ENCODE peak calls at places on chromosomes 6 and 20, in eight cellular contexts. K is sigmoid colon, O is stomach, S is upper lobe of left lung, N is prostate gland, I is mucosa of descending colon, P is heart left ventricle, U is fibroblast of lung. L is an unnamed sample. For H3K4me1, the result is how much of the 10 kb centered on the place peaks cover.

GRCh38 chr6:44219053-44219814 is 2.5 kb downstream of the MYMX start:
- DNase-seq in N (peak), U (peak), I (peak), O (peak), S (peak), P (peak), K (peak), L (peak)

GRCh38 chr6:113301651-113302050 is 555.5 kb upstream of the MARCKS start:
- DNase-seq in I (no peak), P (no peak), O (no peak), K (no peak), U (no peak), N (no peak), S (no peak), L (no peak)

GRCh38 chr6:168937061-168937460 is 316.6 kb downstream of the THBS2 start:
- DNase-seq in P (no peak), S (no peak), I (no peak), N (no peak), O (no peak), K (no peak), U (no peak), L (no peak)

GRCh38 chr6:157840776-157841175 is 17.7 kb downstream of the SNX9 start:
- DNase-seq in S (no peak), O (no peak), P (no peak), N (no peak), U (peak), I (no peak), K (no peak), L (no peak)

GRCh38 chr6:92380803-92381601 is 1038.4 kb downstream of the EPHA7 start:
- DNase-seq in S (no peak), U (no peak), N (no peak), P (no peak), K (no peak), I (no peak), O (no peak), L (no peak)

GRCh38 chr20:24132246-24132645 is 143.7 kb upstream of the GGTLC1 start:
- DNase-seq in O (no peak), I (no peak), N (no peak), K (peak), U (no peak), P (no peak), S (no peak), L (no peak)

GRCh38 chr6:167756594-167756993 is 70.1 kb upstream of the AFDN start:
- DNase-seq in O (no peak), U (no peak), N (no peak), S (no peak), K (no peak), I (no peak), P (no peak), L (no peak)

GRCh38 chr6:33690766-33691165 is 20.7 kb downstream of the UQCC2 start:
- DNase-seq in P (no peak), K (no peak), O (no peak), I (no peak), N (no peak), U (no peak), S (no peak), L (no peak)

GRCh38 chr6:108557494-108558371 is 3.0 kb upstream of the FOXO3 start:
- DNase-seq in I (peak), U (peak), N (peak), K (peak), P (peak), S (peak), O (peak), L (peak)

GRCh38 chr6:113654396-113654795 is 202.7 kb upstream of the MARCKS start:
- DNase-seq in N (peak), P (peak), S (peak), I (no peak), U (peak), O (peak), K (peak), L (no peak)

GRCh38 chr6:31246051-31246495 is 25.8 kb downstream of the HLA-C start:
- DNase-seq in N (no peak), K (no peak), S (no peak), O (no peak), P (no peak), I (no peak), U (peak), L (no peak)

GRCh38 chr20:32672315-32672981 is 1.3 kb downstream of the C20orf203 start:
- DNase-seq in N (no peak), O (no peak), S (no peak), U (no peak), P (no peak), I (no peak), K (no peak), L (no peak)

GRCh38 chr20:62550087-62550565 is 74.3 kb upstream of the GATA5 start:
- DNase-seq in K (peak), I (no peak), P (peak), N (no peak), O (no peak), S (no peak), U (no peak), L (no peak)

GRCh38 chr6:34890526-34890910 is 1.5 kb downstream of the ANKS1A start:
- DNase-seq in K (no peak), N (no peak), S (no peak), I (no peak), O (no peak), P (no peak), U (no peak), L (no peak)

GRCh38 chr6:148868314-148868713 is 121.5 kb downstream of the UST start:
- DNase-seq in N (no peak), I (no peak), O (no peak), P (no peak), S (no peak), K (no peak), U (peak), L (no peak)

GRCh38 chr6:37636112-37636511 is 61.6 kb downstream of the MDGA1 start:
- DNase-seq in P (no peak), S (no peak), U (no peak), N (no peak), O (no peak), I (no peak), K (no peak), L (no peak)

GRCh38 chr20:42701948-42702347 is 487.8 kb downstream of the PTPRT start:
- DNase-seq in O (no peak), P (no peak), I (no peak), K (no peak), N (no peak), S (no peak), U (no peak), L (no peak)

GRCh38 chr6:142926494-142927273 is 18.3 kb downstream of the HIVEP2 start:
- DNase-seq in P (peak), S (peak), O (peak), U (peak), K (peak), I (peak), N (peak), L (peak)

GRCh38 chr6:118890997-118891790 is 2.8 kb upstream of the ASF1A start:
- DNase-seq in O (no peak), I (no peak), N (no peak), S (no peak), P (no peak), K (no peak), U (no peak), L (no peak)

GRCh38 chr6:84872996-84873395 is 108.6 kb upstream of the TBX18 start:
- DNase-seq in K (no peak), S (no peak), P (no peak), U (no peak), I (no peak), O (no peak), N (no peak), L (no peak)

DNA sequence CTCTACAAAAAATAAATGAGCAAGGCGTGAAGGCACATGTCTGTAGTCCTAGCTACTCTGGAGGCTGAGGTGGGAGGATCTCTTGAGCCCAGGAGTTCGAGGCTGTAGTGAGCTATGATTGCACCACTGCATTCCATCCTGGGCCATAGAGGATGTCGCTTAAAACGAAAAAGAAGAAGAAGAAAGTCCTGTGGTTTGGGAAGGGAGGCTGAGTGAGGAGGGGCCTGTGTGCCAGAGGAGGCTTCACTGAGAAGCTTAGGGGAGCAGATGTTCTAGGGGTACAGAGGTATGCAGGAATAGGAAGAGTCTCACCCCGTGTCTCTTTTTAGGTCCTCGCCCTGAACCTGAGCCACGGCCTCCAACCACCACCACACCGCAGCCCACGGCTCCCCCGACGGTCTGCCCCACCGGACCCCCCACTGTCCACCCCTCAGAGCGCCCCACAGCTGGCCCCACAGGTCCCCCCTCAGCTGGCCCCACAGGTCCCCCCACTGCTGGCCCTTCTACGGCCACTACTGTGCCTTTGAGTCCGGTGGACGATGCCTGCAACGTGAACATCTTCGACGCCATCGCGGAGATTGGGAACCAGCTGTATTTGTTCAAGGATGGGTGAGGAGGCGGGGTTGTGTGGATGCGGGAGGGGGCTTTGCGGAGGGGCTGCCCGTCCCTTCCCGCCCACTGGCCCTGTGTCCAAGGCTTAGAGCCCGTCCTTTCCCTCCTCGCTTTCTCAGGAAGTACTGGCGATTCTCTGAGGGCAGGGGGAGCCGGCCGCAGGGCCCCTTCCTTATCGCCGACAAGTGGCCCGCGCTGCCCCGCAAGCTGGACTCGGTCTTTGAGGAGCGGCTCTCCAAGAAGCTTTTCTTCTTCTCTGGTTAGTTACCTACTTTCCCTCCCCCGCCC is 4.5 kb downstream of the MMP9 start:
- DNase-seq in K (no peak), U (no peak), P (no peak), I (no peak), S (no peak), O (no peak), N (no peak), L (no peak)
- H3K4me1 ChIP-seq in K (under half), U (under half), P (under half), I (under half), S (under half), O (under half), N (under half), L (under half)

DNA sequence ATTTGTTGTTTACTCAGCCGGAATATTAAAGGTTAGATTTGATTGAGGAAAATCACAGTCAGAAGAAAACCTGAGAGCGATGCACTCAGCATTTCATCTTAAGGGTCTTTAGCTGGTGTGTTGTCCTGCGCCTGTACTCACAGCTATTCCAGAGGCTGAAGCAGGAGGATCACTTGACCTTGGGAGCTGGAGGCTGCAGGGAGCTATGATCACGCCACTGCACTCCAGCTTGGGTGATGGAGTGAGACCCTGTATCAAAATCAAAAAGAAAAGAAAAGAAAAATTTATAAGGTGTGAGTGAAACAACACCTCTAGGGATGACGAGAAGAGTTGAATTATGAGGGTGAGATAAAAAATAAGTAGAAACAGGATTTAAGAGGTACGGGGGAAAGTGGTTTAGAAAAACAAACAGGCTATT is 165.0 kb downstream of the TRIM27 start:
- DNase-seq in S (no peak), K (no peak), U (no peak), O (no peak), I (no peak), P (no peak), N (no peak), L (no peak)
- H3K4me3 ChIP-seq in S (no peak), K (no peak), U (no peak), O (no peak), I (no peak), P (no peak), N (no peak), L (no peak)

GRCh38 chr20:63747622-63748355 is 8.2 kb downstream of the SLC2A4RG start:
- DNase-seq in O (no peak), P (no peak), S (no peak), N (no peak), I (no peak), U (no peak), K (no peak), L (no peak)
- TF ChIP-seq CTCF in O (no peak), P (no peak), S (no peak), N (no peak), I (no peak), U (no peak), K (no peak), L (no peak)

GRCh38 chr6:111414373-111414772 is 68.6 kb downstream of the REV3L start:
- DNase-seq in P (no peak), K (no peak), O (no peak), U (no peak), I (no peak), S (no peak), N (no peak), L (no peak)

GRCh38 chr6:111417181-111417585 is 65.8 kb downstream of the REV3L start:
- DNase-seq in P (peak), S (peak), U (peak), O (no peak), N (peak), K (peak), I (no peak), L (peak)

GRCh38 chr6:111418971-111419693 is 63.9 kb downstream of the REV3L start:
- DNase-seq in K (no peak), I (no peak), U (peak), N (no peak), O (no peak), S (no peak), P (no peak), L (no peak)

GRCh38 chr6:111417946-111418345 is 65.1 kb downstream of the REV3L start:
- DNase-seq in K (no peak), P (no peak), I (no peak), U (no peak), S (no peak), N (no peak), O (no peak), L (no peak)

DNA sequence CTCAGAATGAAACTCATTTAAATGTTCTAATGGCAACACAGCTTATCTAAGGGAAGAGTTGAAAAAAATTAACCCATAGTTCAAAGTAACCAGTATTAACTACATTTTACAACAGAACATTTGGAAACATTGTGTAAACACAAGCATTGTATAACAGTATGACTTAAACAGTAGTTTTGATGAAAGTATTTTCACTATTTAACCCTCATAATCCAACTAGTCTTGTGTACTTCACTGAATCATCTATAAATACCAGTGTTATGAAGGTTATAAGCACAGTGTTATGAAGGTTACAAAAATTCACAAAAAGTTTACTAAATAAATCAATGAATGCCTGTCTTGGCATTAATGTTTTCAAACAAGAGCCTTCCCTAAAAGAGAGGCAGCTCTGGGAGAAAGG is 66.5 kb downstream of the REV3L start:
- DNase-seq in I (no peak), N (no peak), S (no peak), O (no peak), U (peak), K (no peak), P (no peak), L (no peak)
- H3K4me1 ChIP-seq in I (under half), N (under half), S (under half), O (under half), U (under half), K (half or more), P (under half), L (under half)

L was measured in colonic mucosa.